ENCODE peak calls at places on chromosome 14, in six cellular contexts. M is HCT116; G is tibial nerve; R is upper lobe of left lung; C is lung; L is CD8-positive, alpha-beta memory T cell. Y is an unnamed sample.

GRCh38 chr14:55609681-55610080 is 29.7 kb downstream of the KTN1 start:
- DNase-seq in C (no peak), L (no peak), M (no peak), G (no peak), R (no peak), Y (no peak)

GRCh38 chr14:99393059-99393655 is 87.5 kb downstream of the SETD3 start:
- DNase-seq in R (no peak), L (no peak), G (no peak), C (no peak), M (peak), Y (no peak)

GRCh38 chr14:100652739-100653138 is 65.5 kb upstream of the BEGAIN start:
- DNase-seq in R (no peak), L (no peak), C (no peak), M (no peak), G (no peak), Y (no peak)

GRCh38 chr14:99271951-99272668 is at the start of gene BCL11B:
- DNase-seq in G (no peak), C (peak), L (peak), R (peak), M (peak), Y (peak)

GRCh38 chr14:47235619-47236018 is 439.8 kb downstream of the MDGA2 start:
- DNase-seq in G (no peak), C (no peak), R (no peak), L (no peak), M (no peak), Y (no peak)

GRCh38 chr14:77707355-77707723 is 484 bp downstream of the ALKBH1 start:
- DNase-seq in M (no peak), L (peak), G (no peak), R (no peak), C (no peak), Y (peak)

GRCh38 chr14:88842414-88842813 is 18.0 kb downstream of the TTC8 start:
- DNase-seq in L (no peak), C (no peak), M (no peak), G (no peak), R (no peak), Y (no peak)

GRCh38 chr14:50830044-50830931 is 674 bp downstream of the NIN start:
- DNase-seq in L (peak), R (peak), M (no peak), G (no peak), C (peak), Y (peak)

GRCh38 chr14:24632336-24632735 is 1.7 kb downstream of the GZMB start:
- DNase-seq in M (no peak), R (no peak), C (no peak), L (no peak), G (no peak), Y (no peak)

GRCh38 chr14:34231626-34232025 is 230.4 kb downstream of the SPTSSA start:
- DNase-seq in G (no peak), R (no peak), M (no peak), L (no peak), C (no peak), Y (no peak)

GRCh38 chr14:22545842-22546721 is 42.9 kb downstream of the DAD1 start:
- DNase-seq in M (no peak), R (no peak), G (no peak), C (no peak), L (peak), Y (peak)

GRCh38 chr14:24848427-24848826 is 201.5 kb downstream of the STXBP6 start:
- DNase-seq in C (no peak), M (no peak), G (no peak), L (no peak), R (no peak), Y (peak)

GRCh38 chr14:97687944-97688625 is 890.9 kb downstream of the VRK1 start:
- DNase-seq in G (no peak), R (no peak), M (no peak), C (no peak), L (no peak), Y (no peak)

GRCh38 chr14:53696217-53696965 is 260.2 kb downstream of the BMP4 start:
- DNase-seq in R (no peak), L (no peak), G (no peak), C (no peak), M (no peak), Y (no peak)

GRCh38 chr14:77036484-77037337 is 8.2 kb upstream of the IRF2BPL start:
- DNase-seq in G (no peak), L (no peak), M (no peak), C (no peak), R (no peak), Y (no peak)

GRCh38 chr14:100214768-100215079 is 24.2 kb upstream of the YY1 start:
- DNase-seq in R (no peak), C (no peak), L (no peak), M (no peak), G (no peak), Y (no peak)

GRCh38 chr14:93042968-93043940 is 72.5 kb downstream of the ITPK1 start:
- DNase-seq in L (no peak), C (peak), M (peak), G (no peak), R (no peak), Y (peak)

GRCh38 chr14:64630778-64631177 is 73.4 kb upstream of the PLEKHG3 start:
- DNase-seq in L (no peak), M (no peak), R (no peak), G (no peak), C (no peak), Y (no peak)

GRCh38 chr14:99546230-99546879 is 57.7 kb downstream of the CCDC85C start:
- DNase-seq in C (no peak), R (no peak), L (no peak), G (no peak), M (no peak), Y (no peak)

DNA sequence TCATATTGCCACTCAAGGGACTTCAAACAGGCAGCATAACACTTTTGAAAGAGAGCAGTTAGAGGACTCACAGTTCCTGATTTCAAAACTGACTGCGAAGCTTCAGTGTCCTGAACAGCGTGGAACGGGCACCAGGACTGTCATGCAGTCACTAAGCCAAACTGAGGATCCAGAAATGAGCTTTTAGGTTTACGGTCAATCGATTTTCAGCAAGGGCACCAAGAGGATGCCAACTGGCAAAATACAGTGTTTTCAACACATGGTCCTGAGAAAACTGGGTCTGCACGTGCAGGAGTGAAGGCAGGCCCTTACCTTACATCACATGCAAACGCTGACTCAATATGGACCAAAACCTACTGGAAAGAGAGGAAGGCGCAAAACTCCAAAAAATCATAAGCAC is 15.6 kb downstream of the BRF1 start:
- DNase-seq in G (no peak), R (no peak), L (no peak), C (no peak), M (no peak), Y (no peak)
- H3K4me3 ChIP-seq in G (no peak), R (no peak), L (no peak), C (no peak), M (no peak), Y (no peak)

GRCh38 chr14:68625366-68626090 is 167.3 kb downstream of the ZFP36L1 start:
- DNase-seq in R (no peak), L (no peak), C (no peak), M (no peak), G (no peak), Y (no peak)
- H3K27ac ChIP-seq in R (no peak), L (no peak), C (no peak), M (no peak), G (no peak), Y (no peak)

GRCh38 chr14:103259184-103259583 is 74.9 kb upstream of the EIF5 start:
- DNase-seq in C (no peak), R (no peak), M (no peak), L (no peak), G (no peak), Y (no peak)

GRCh38 chr14:103257211-103257962 is 76.7 kb upstream of the EIF5 start:
- DNase-seq in L (no peak), G (no peak), C (no peak), M (no peak), R (no peak), Y (peak)

GRCh38 chr14:103258211-103258610 is 75.8 kb upstream of the EIF5 start:
- DNase-seq in C (no peak), M (no peak), L (no peak), R (peak), G (no peak), Y (no peak)

GRCh38 chr14:103260629-103261124 is 73.4 kb upstream of the EIF5 start:
- DNase-seq in R (no peak), C (peak), L (no peak), M (no peak), G (no peak), Y (peak)

DNA sequence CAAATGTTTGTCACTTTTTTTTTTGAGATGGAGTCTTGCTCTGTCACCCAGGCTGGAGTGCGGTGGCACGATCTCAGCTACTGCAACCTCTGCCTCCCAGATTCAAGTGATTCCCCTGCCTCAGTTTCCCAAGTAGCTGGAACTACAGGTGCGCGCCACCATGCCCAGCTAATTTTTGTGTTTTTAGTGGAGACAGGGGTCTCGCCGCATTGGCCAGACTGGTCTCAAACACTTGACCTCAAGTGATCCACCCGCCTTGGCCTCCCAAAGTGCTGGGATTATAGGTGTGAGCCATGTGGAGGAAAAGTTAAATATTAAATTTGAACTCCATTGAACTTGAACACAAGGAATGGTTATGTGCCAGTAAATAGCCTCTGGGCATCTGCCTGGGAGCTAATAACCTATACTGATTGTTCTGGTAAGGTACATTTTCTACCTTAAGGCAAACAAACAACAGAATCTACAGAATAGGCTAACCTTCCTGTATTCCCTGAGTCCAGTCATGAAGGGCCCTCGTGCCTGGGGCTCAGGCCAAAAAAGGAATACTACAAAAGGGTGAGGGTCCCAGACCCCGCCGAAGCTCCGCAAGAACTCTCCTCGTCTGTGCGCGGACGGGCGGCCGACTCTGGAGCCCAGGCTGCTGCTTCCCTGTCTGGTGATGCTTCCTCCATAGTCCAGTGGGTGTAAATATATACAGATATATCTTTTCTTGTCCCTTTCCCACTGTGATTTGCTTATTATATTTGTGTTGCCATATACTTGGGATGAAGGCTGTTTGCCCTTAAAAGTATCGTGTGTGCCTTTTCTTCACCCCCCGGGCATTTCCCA is 74.0 kb upstream of the EIF5 start:
- DNase-seq in R (peak), G (no peak), L (no peak), M (no peak), C (no peak), Y (peak)
- H3K4me3 ChIP-seq in R (no peak), G (peak), L (no peak), M (peak), C (peak), Y (peak)

GRCh38 chr14:85533821-85534271 is 3.9 kb downstream of the FLRT2 start:
- DNase-seq in G (no peak), C (no peak), R (no peak), M (no peak), L (no peak), Y (no peak)

GRCh38 chr14:85531594-85532391 is 1.8 kb downstream of the FLRT2 start:
- DNase-seq in L (no peak), R (peak), G (peak), M (no peak), C (peak), Y (peak)

GRCh38 chr14:85531141-85531593 is 1.2 kb downstream of the FLRT2 start:
- DNase-seq in R (peak), L (no peak), G (peak), M (no peak), C (no peak), Y (peak)

GRCh38 chr14:85532981-85533820 is 3.3 kb downstream of the FLRT2 start:
- DNase-seq in R (peak), M (no peak), L (no peak), C (no peak), G (peak), Y (peak)

DNA sequence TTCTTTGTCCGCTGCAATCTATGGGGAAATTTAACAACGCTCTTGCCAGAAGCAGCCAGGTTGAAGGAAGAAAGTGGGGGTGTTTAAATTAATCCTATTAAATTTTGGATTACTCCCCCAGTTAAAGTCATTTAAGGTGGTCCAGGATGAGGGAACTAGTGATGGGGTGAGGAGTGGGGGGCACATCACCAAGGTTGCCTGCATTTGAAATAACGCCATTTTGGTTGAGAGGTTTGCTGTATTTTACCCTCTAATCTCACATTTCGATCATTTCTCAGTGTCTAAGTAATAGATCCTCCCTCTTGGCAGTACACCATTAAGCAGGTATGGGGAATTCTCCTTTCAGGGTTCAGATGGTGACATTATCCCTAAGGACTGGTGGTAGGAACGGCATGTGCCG is 2.6 kb downstream of the FLRT2 start:
- DNase-seq in R (no peak), L (no peak), G (no peak), M (no peak), C (no peak), Y (no peak)
- H3K27ac ChIP-seq in R (peak), L (no peak), G (peak), M (no peak), C (no peak), Y (peak)

DNA sequence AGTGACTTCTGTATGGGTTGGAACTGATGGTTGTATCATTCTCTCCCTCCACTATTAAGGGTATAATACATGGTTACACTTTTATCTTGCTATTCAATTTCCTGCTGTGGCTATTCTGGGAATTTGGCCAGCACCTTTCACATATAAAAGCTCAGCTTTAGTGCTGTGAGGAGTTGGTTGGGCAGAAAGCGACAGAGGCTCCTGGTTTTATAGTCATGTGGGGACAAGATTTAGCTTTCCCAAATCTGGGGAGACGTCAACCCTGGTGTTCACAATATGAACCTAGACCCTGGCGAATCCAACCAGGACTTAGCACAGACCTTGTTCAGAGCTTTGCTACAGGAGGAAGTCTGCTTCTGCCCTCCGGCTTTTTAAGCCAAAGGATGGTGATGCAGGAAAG is 36.5 kb downstream of the FOS start:
- DNase-seq in M (no peak), L (no peak), G (no peak), R (no peak), C (no peak), Y (peak)
- H3K4me3 ChIP-seq in M (no peak), L (no peak), G (no peak), R (no peak), C (no peak), Y (no peak)

GRCh38 chr14:102233081-102233480 is 71.9 kb downstream of the MOK start:
- DNase-seq in M (no peak), L (no peak), G (no peak), C (no peak), R (no peak), Y (no peak)
- H3K27ac ChIP-seq in M (no peak), L (no peak), G (no peak), C (no peak), R (no peak), Y (no peak)